ENCODE peak calls at places on chromosome 7, in ten cellular contexts. Q, H, P, V, K, N, L, J, W and Y are unnamed samples. For H3K36me3 and H3K27me3, the result is how much of the 10 kb centered on the place peaks cover.

GRCh38 chr7:98323597-98324322 is 42.3 kb downstream of the BRI3 start:
- DNase-seq in H (peak), Q (peak), V (no peak), P (no peak), L (peak), K (no peak), J (peak), W (no peak), N (peak), Y (no peak)

GRCh38 chr7:34747842-34748241 is 89.8 kb downstream of the NPSR1 start:
- DNase-seq in W (no peak), J (no peak), N (no peak), L (no peak), V (peak), H (no peak), Q (no peak), K (no peak), P (no peak), Y (no peak)

GRCh38 chr7:75604408-75604807 is 112.3 kb downstream of the SPDYE5 start:
- DNase-seq in W (no peak), H (no peak), P (no peak), V (no peak), Q (no peak), L (no peak), K (no peak), J (no peak), N (no peak), Y (no peak)

GRCh38 chr7:96719164-96719563 is 9.5 kb upstream of the SEM1 start:
- DNase-seq in Q (no peak), P (no peak), L (no peak), K (no peak), V (no peak), J (peak), H (no peak), W (no peak), N (peak), Y (peak)

GRCh38 chr7:98758157-98758556 is 111.7 kb downstream of the TMEM130 start:
- DNase-seq in N (no peak), P (no peak), W (no peak), Q (no peak), J (no peak), K (no peak), V (no peak), L (no peak), H (no peak), Y (no peak)

GRCh38 chr7:68407460-68407859 is 1190.8 kb upstream of the AUTS2 start:
- DNase-seq in N (peak), H (no peak), P (no peak), W (no peak), V (no peak), Q (no peak), K (no peak), L (no peak), J (no peak), Y (no peak)

GRCh38 chr7:39958038-39958437 is 8.0 kb downstream of the CDK13 start:
- DNase-seq in N (no peak), J (no peak), W (no peak), Q (no peak), K (no peak), V (no peak), P (no peak), L (no peak), H (no peak), Y (no peak)

GRCh38 chr7:64889686-64890162 is 13.3 kb upstream of the ZNF273 start:
- DNase-seq in H (no peak), K (no peak), N (peak), W (no peak), V (peak), Q (no peak), P (no peak), J (peak), L (no peak), Y (no peak)

GRCh38 chr7:127879436-127879835 is 151.8 kb downstream of the LRRC4 start:
- DNase-seq in V (no peak), H (no peak), Q (no peak), P (no peak), N (no peak), J (no peak), L (no peak), W (no peak), K (no peak), Y (no peak)

GRCh38 chr7:95404316-95404715 is 8.1 kb upstream of the PON3 start:
- DNase-seq in J (no peak), Q (peak), N (no peak), P (peak), V (no peak), H (peak), K (no peak), L (peak), W (no peak), Y (no peak)

GRCh38 chr7:158266817-158267736 is 320.5 kb downstream of the PTPRN2 start:
- DNase-seq in P (no peak), V (peak), L (no peak), K (no peak), Q (no peak), W (no peak), J (no peak), N (no peak), H (no peak), Y (no peak)

GRCh38 chr7:144854839-144855424 is 19.1 kb upstream of the TPK1 start:
- DNase-seq in H (peak), J (no peak), Q (peak), N (peak), L (peak), K (no peak), V (no peak), W (no peak), P (no peak), Y (peak)

DNA sequence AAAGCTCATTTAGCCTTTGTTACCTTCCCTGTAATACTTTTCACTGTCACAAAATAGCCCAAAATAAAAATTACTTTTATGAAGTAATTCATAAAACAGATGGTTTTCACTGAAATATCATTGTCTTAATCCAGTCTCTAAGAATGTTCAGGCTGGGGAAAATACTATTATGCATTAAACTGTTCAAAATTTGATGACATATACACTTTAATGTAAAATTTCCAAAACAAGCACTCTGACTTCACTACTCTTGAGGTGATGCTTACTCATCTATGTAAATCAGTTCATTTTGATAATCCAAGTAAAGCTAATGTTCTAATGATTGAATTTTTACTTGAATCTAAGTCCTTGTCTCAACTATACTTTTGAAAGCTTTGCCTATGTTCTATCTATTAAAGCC is 127.9 kb downstream of the KMT2C start:
- DNase-seq in J (no peak), N (no peak), W (no peak), V (no peak), H (no peak), Q (no peak), L (no peak), K (no peak), P (no peak), Y (no peak)
- H3K36me3 ChIP-seq in J (under half), N (under half), W (under half), V (under half), H (under half), Q (under half), L (under half), K (under half), P (half or more), Y (under half)

GRCh38 chr7:137851361-137851945 is 4.7 kb upstream of the DGKI start:
- DNase-seq in J (no peak), K (no peak), V (no peak), W (no peak), P (no peak), N (no peak), L (peak), Q (peak), H (peak), Y (no peak)
- H3K27ac ChIP-seq in J (no peak), K (no peak), V (no peak), W (no peak), P (no peak), N (no peak), L (peak), Q (no peak), H (no peak), Y (no peak)

GRCh38 chr7:28417321-28417940 is 5.1 kb downstream of the CREB5 start:
- DNase-seq in H (no peak), J (no peak), V (no peak), K (no peak), N (no peak), Q (no peak), P (no peak), L (no peak), W (no peak), Y (no peak)

GRCh38 chr7:28418311-28418710 is 6.0 kb downstream of the CREB5 start:
- DNase-seq in J (no peak), V (no peak), W (no peak), L (peak), H (no peak), P (no peak), N (no peak), Q (peak), K (no peak), Y (no peak)

GRCh38 chr7:28423112-28423511 is 10.8 kb downstream of the CREB5 start:
- DNase-seq in K (no peak), P (no peak), N (no peak), Q (no peak), H (no peak), J (no peak), W (no peak), V (no peak), L (no peak), Y (no peak)

GRCh38 chr7:28423919-28424514 is 11.7 kb downstream of the CREB5 start:
- DNase-seq in J (no peak), V (no peak), L (no peak), P (no peak), H (no peak), Q (no peak), W (no peak), N (no peak), K (no peak), Y (no peak)

DNA sequence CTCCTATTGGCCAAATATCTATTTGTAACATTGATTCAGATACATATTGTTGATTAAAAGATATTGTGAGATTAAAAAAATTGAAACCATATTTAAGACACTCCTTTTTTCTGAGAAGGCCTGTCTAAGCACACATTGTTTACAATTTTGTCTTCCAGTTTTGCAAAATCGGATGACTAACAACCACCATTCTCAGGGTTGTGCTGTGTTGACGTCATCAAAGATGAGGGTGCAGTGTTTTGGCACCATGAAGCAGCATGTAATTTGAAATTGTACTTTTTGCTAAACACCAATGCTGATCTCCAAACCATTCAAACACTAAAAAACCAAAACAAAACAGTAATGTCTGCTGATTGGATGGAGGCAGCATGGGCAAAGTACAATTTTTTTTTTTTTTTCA is 7.4 kb downstream of the CREB5 start:
- DNase-seq in H (peak), Q (peak), K (no peak), P (no peak), N (no peak), W (no peak), L (peak), J (no peak), V (no peak), Y (no peak)
- H3K27me3 ChIP-seq in H (under half), Q (under half), K (under half), P (under half), N (under half), W (under half), L (under half), J (under half), V (under half), Y (under half)

DNA sequence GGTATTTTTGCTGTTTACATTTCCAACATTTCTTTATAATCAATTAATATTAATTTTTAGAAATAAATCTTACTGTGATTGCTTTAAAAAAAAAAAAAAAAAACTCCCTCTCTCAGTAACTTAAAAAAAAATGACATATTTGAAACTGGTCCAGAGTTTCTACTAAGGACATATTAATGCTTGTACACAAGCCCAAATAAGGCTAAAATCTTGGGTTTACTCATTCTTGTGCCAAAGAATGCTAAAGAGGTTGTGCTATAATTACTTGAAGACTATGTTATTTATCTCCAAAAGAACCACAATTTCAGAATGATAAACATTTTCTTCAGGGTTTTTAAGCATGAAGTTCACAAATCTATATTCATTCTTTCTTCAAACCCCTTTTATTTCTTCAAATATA is 39.4 kb upstream of the PHF14 start:
- DNase-seq in Q (peak), K (no peak), W (no peak), L (peak), P (no peak), N (no peak), J (no peak), V (no peak), H (peak), Y (no peak)
- H3K36me3 ChIP-seq in Q (under half), K (under half), W (under half), L (under half), P (half or more), N (under half), J (half or more), V (under half), H (under half), Y (half or more)

DNA sequence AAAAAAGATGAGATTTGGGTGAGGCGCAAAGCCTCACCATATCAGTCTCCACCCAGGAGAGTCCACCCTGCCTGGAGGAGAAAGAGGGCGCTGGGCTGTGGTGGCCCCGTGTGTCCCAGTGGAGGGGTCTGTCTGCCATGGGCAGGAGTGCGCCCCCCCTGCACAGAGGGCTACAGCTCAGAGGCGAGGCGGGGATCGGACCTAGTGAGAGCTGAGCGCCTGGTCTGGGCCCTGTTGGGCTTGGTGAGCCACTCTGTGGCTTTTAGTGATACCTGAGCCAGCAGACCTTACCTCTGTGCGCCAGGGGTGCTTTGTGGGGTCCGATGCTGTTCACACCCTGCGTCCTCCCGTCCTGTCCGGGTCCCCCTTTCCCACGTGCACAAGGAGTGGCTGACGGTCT is 25.9 kb upstream of the GNA12 start:
- DNase-seq in P (no peak), J (no peak), Q (no peak), H (no peak), L (no peak), K (no peak), W (no peak), V (no peak), N (no peak), Y (no peak)
- H3K27ac ChIP-seq in P (peak), J (no peak), Q (no peak), H (no peak), L (no peak), K (no peak), W (no peak), V (no peak), N (no peak), Y (no peak)